ENCODE peak calls at places on chromosomes 4 and X, in seven cellular contexts. M, A, E, U, F, L and Y are unnamed samples.

GRCh38 chrX:64975491-64975890 is 759 bp downstream of the ZC4H2 start:
- DNase-seq in L (peak; percentile 8), E (peak; percentile 37), U (peak; percentile 26), F (peak; percentile 33), M (no peak), A (no peak), Y (peak; percentile 13)

GRCh38 chrX:130975947-130976346 is 72.9 kb upstream of the ENOX2 start:
- DNase-seq in A (peak; percentile 36), M (peak; percentile 41), L (no peak), F (no peak), E (peak; percentile 54), U (peak; percentile 38), Y (no peak)

GRCh38 chr4:157700898-157701694 is 471.7 kb downstream of the GASK1B start:
- DNase-seq in M (no peak), F (no peak), E (no peak), U (no peak), L (no peak), A (no peak), Y (no peak)

GRCh38 chr4:6157926-6158325 is 42.4 kb downstream of the JAKMIP1 start:
- DNase-seq in F (no peak), E (no peak), U (no peak), L (no peak), A (no peak), M (no peak), Y (no peak)

GRCh38 chr4:148649669-148650331 is 207.6 kb upstream of the NR3C2 start:
- DNase-seq in A (no peak), E (peak; percentile 33), M (peak; percentile 1), L (no peak), F (no peak), U (no peak), Y (no peak)

GRCh38 chr4:60565558-60565957 is 634.6 kb upstream of the ADGRL3 start:
- DNase-seq in U (no peak), A (no peak), L (no peak), M (no peak), F (no peak), E (no peak), Y (no peak)

GRCh38 chrX:40224658-40225057 is 126.9 kb upstream of the BCOR start:
- DNase-seq in U (no peak), E (no peak), A (no peak), L (no peak), M (no peak), F (no peak), Y (no peak)

GRCh38 chr4:18689308-18689915 is 667.9 kb upstream of the LCORL start:
- DNase-seq in U (peak; percentile 68), M (peak; percentile 60), A (peak; percentile 70), L (peak; percentile 12), E (peak; percentile 80), F (no peak), Y (no peak)

GRCh38 chr4:55398966-55399365 is 3.2 kb downstream of the TMEM165 start:
- DNase-seq in M (no peak), F (no peak), E (no peak), L (no peak), A (no peak), U (no peak), Y (no peak)

GRCh38 chr4:180913750-180914149 is 1329.5 kb upstream of the TENM3 start:
- DNase-seq in E (no peak), M (peak; percentile 61), F (no peak), A (no peak), U (no peak), L (no peak), Y (no peak)

GRCh38 chr4:83138979-83139378 is 24.4 kb upstream of the PLAC8 start:
- DNase-seq in E (no peak), M (no peak), U (no peak), L (no peak), A (no peak), F (no peak), Y (peak; percentile 59)

GRCh38 chr4:82661153-82661552 is 99.4 kb upstream of the TMEM150C start:
- DNase-seq in E (no peak), F (no peak), A (no peak), L (no peak), M (no peak), U (no peak), Y (no peak)

GRCh38 chrX:44245730-44246129 is 97.7 kb downstream of the EFHC2 start:
- DNase-seq in E (no peak), L (no peak), A (no peak), M (no peak), U (no peak), F (peak; percentile 35), Y (no peak)

GRCh38 chr4:145681956-145682355 is 2.0 kb downstream of the C4orf51 start:
- DNase-seq in A (no peak), L (no peak), E (peak; percentile 61), M (peak; percentile 47), F (no peak), U (no peak), Y (no peak)

GRCh38 chr4:174874898-174875297 is 43.3 kb upstream of the ADAM29 start:
- DNase-seq in L (no peak), F (no peak), M (no peak), U (no peak), E (no peak), A (no peak), Y (no peak)

GRCh38 chrX:13894888-13895564 is 78.1 kb upstream of the GPM6B start:
- DNase-seq in U (no peak), E (peak; percentile 32), M (peak; percentile 11), F (no peak), A (no peak), L (no peak), Y (no peak)

GRCh38 chrX:30874851-30875250 is 14.2 kb downstream of the TAB3 start:
- DNase-seq in A (no peak), L (no peak), F (no peak), M (no peak), E (peak; percentile 45), U (no peak), Y (no peak)

GRCh38 chrX:152847281-152847680 is 16.4 kb downstream of the NSDHL start:
- DNase-seq in F (no peak), E (no peak), M (peak; percentile 3), L (no peak), U (no peak), A (no peak), Y (no peak)

DNA sequence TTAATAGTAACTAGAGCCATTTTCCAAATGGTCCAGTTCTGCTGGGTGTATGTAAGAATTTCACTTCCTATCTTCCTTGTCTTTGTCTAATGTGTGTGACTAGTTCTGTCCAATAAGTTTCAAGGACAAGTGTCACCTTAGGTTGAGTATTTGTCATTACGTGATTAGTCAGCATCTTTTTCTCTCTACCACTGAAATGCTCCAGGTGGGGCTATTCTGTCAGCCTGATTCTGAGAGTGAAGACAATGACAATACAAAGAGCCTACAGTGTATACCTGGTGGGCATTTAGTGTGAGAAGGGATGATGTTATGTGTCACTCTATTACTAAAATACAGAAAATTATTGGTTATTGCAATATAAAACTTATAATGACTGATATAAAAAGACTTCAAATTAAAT is 876.3 kb downstream of the C4orf33 start:
- DNase-seq in F (no peak), E (no peak), A (no peak), L (no peak), U (no peak), M (no peak), Y (no peak)
- TF ChIP-seq CTCF in F (no peak), E (no peak), A (no peak), L (no peak), U (no peak), M (no peak), Y (no peak)

DNA sequence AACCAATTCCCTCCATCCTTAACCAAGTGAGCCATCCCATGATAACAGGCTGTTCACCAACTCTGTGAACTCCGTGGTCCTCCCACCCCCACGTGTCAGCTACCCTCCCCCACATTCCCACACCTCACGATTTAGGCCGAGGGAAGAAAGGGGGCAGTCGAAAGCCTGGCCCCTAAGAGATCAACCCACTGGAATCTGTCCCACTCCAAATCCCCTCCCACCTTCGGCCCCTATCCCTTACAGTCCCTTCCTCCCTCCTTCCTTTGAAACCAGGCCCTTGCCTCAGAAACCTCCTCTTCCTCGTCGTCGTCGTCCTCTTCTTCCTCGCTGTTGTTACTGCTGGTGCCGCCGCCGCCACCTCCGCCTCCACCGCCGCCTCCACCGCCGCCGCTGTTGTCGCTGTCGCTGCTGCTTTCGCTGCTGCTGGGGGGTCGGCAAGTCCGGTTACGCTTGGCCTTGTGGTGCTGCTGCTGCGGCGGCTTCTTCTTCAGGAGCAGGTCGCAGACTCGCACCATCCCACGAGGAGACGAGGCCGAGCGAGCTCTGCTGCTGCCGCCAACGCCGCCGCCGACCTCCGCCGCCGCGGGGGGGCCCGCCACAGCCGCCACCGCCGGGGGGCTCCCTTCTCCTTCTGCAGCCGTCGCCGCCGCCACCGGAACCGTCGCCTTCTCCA is 467 bp downstream of the ANKRD17 start:
- DNase-seq in U (no peak), E (peak; percentile 65), M (peak; percentile 15), L (peak; percentile 20), A (no peak), F (no peak), Y (peak; percentile 77)
- TF ChIP-seq CTCF in U (peak; percentile 15), E (no peak), M (no peak), L (peak; percentile 38), A (no peak), F (peak; percentile 22), Y (peak; percentile 12)

GRCh38 chr4:78864405-78865024 is 74.7 kb downstream of the PAQR3 start:
- DNase-seq in L (peak; percentile 39), M (peak; percentile 83), F (no peak), A (peak; percentile 86), U (no peak), E (peak; percentile 85), Y (no peak)
- TF ChIP-seq CTCF in L (peak; percentile 54), M (peak; percentile 82), F (peak; percentile 88), A (peak; percentile 51), U (peak; percentile 74), E (peak; percentile 50), Y (peak; percentile 80)

GRCh38 chrX:12463873-12464272 is 325.6 kb downstream of the FRMPD4 start:
- DNase-seq in U (no peak), E (no peak), L (no peak), A (no peak), F (no peak), M (no peak), Y (no peak)

GRCh38 chrX:12460929-12461328 is 322.7 kb downstream of the FRMPD4 start:
- DNase-seq in M (no peak), A (no peak), L (no peak), U (no peak), F (no peak), E (no peak), Y (no peak)

GRCh38 chrX:12463052-12463451 is 324.8 kb downstream of the FRMPD4 start:
- DNase-seq in F (no peak), E (no peak), U (no peak), M (no peak), A (no peak), L (no peak), Y (no peak)
- TF ChIP-seq CTCF in F (no peak), E (no peak), U (no peak), M (no peak), A (no peak), L (no peak), Y (no peak)

DNA sequence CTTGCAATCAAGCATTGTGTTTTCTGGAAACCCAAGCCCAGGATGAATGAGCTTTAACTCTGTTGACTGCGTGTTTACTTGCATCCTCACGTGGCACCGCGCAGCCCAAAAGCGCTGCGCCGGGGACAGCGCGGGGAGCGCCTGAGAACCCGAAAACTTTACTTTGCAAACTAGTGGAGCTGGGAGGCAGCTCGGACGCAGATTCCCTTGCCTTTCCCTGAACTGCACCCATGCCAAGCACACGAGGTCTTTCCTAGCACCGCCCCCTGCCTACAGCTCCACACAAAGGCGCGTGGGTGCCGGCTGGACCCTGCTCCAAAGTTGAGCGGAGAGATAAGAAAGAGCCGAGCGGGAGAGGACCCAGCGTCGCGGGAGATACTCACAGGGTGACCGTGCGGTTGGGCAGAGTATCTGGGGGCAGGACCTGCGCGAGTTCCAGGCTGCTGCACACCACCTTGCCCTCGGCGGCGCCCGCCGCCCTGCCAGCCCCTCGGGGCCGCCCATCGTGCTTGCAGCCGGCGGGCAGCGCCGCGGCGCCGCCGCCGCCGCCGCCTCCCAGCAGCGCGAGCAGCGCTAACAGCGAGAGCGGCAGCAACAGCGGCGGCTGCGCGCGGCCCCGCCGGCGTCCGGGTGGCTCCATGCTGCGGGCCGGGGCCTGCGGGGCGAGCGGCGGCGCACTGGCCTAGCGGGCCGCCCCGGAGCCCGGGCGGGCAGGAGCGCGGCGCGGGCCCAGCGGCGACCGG is 550 bp downstream of the ADGRA3 start:
- DNase-seq in F (peak; percentile 36), M (peak; percentile 52), A (peak; percentile 26), U (peak; percentile 78), E (peak; percentile 87), L (peak; percentile 44), Y (peak; percentile 33)
- TF ChIP-seq CTCF in F (no peak), M (peak; percentile 9), A (peak; percentile 20), U (peak; percentile 4), E (no peak), L (no peak), Y (no peak)